ENCODE peak calls at places on chromosomes 3 and 15, in seven cellular contexts. A is dorsolateral prefrontal cortex; C is ELF-1; H is HAP-1; R is midbrain; T is activated CD4-positive, alpha-beta T cell treated with anti-CD3 and anti-CD28 coated beads, Interleukin-2, amount 10 ng/mL, durations not matched to agents 7 days and 5 days; Y is stimulated activated CD8-positive, alpha-beta memory T cell treated with anti-CD3 and anti-CD28 coated beads, Interleukin-7, amount 100 ng/mL, for 1 hour. O is an unnamed sample.

GRCh38 chr3:184134746-184135148 is 411 bp upstream of the EIF2B5 start:
- DNase-seq in H (no peak), Y (no peak), A (no peak), C (no peak), R (no peak), T (no peak), O (no peak)

GRCh38 chr15:85667491-85668424 is 127.0 kb downstream of the KLHL25 start:
- DNase-seq in R (no peak), C (no peak), Y (no peak), H (no peak), A (no peak), T (peak; percentile 71), O (no peak)

GRCh38 chr3:170497197-170497596 is 78.5 kb downstream of the CLDN11 start:
- DNase-seq in Y (no peak), A (no peak), C (no peak), R (no peak), H (no peak), T (no peak), O (no peak)

GRCh38 chr15:81189583-81190283 is 6.9 kb upstream of the IL16 start:
- DNase-seq in C (no peak), R (no peak), Y (no peak), A (no peak), H (no peak), T (no peak), O (no peak)

GRCh38 chr3:10553586-10554235 is 48.3 kb upstream of the ATP2B2 start:
- DNase-seq in H (peak; percentile 86), A (no peak), R (peak; percentile 57), Y (no peak), T (no peak), C (peak; percentile 87), O (no peak)

GRCh38 chr3:172268896-172269295 is 179.4 kb downstream of the GHSR start:
- DNase-seq in T (no peak), A (no peak), R (no peak), Y (no peak), C (no peak), H (no peak), O (no peak)

GRCh38 chr3:190183121-190183520 is 62.4 kb upstream of the P3H2 start:
- DNase-seq in R (peak; percentile 23), T (no peak), Y (no peak), A (no peak), C (peak; percentile 43), H (no peak), O (no peak)

GRCh38 chr15:28933710-28934445 is 48.1 kb downstream of the APBA2 start:
- DNase-seq in A (peak; percentile 60), T (no peak), Y (no peak), C (peak; percentile 27), H (no peak), R (peak; percentile 27), O (no peak)

GRCh38 chr15:31005660-31006059 is 14.2 kb upstream of the MTMR10 start:
- DNase-seq in Y (no peak), C (no peak), A (no peak), R (no peak), T (no peak), H (no peak), O (no peak)

GRCh38 chr3:22421589-22421988 is 670.6 kb upstream of the ZNF385D start:
- DNase-seq in T (no peak), Y (no peak), R (no peak), A (no peak), H (no peak), C (no peak), O (no peak)

GRCh38 chr15:37206690-37207089 is 106.3 kb upstream of the MEIS2 start:
- DNase-seq in R (no peak), A (no peak), T (no peak), Y (no peak), H (no peak), C (no peak), O (no peak)

GRCh38 chr3:43765417-43766030 is 74.8 kb downstream of the ABHD5 start:
- DNase-seq in A (no peak), R (no peak), T (no peak), C (no peak), Y (no peak), H (no peak), O (no peak)

GRCh38 chr3:4583441-4583840 is 90.3 kb downstream of the ITPR1 start:
- DNase-seq in T (no peak), C (no peak), A (no peak), H (no peak), Y (no peak), R (no peak), O (no peak)

GRCh38 chr3:58299839-58300516 is 6.1 kb upstream of the RPP14 start:
- DNase-seq in C (no peak), A (no peak), T (no peak), R (peak; percentile 38), Y (no peak), H (no peak), O (no peak)

GRCh38 chr15:74642328-74642723 is 26.7 kb downstream of the CLK3 start:
- DNase-seq in H (no peak), Y (no peak), T (no peak), R (no peak), C (no peak), A (no peak), O (no peak)

GRCh38 chr3:138359549-138360271 is 11.3 kb downstream of the MRAS start:
- DNase-seq in Y (no peak), T (no peak), R (no peak), C (no peak), A (no peak), H (no peak), O (no peak)

GRCh38 chr15:31230630-31231485 is 95.8 kb upstream of the KLF13 start:
- DNase-seq in Y (no peak), A (no peak), H (no peak), T (no peak), R (no peak), C (no peak), O (peak; percentile 25)